ENCODE peak calls at places on chromosome 4, in seven cellular contexts. A, D, G, J, W, E and Y are unnamed samples.

GRCh38 chr4:5712517-5712916 is 1.5 kb downstream of the EVC start:
- DNase-seq in J (no peak), G (peak; percentile 36), W (no peak), A (peak; percentile 81), D (no peak), E (no peak), Y (peak; percentile 67)

GRCh38 chr4:19178835-19179234 is 1072.9 kb upstream of the SLIT2 start:
- DNase-seq in D (no peak), J (no peak), G (no peak), A (no peak), W (no peak), E (no peak), Y (no peak)

GRCh38 chr4:26426892-26427291 is 63.4 kb downstream of the CCKAR start:
- DNase-seq in E (no peak), J (no peak), D (no peak), W (no peak), A (no peak), G (no peak), Y (no peak)

GRCh38 chr4:55549888-55550287 is 3.2 kb upstream of the CLOCK start:
- DNase-seq in E (no peak), W (no peak), D (no peak), G (no peak), J (no peak), A (peak; percentile 92), Y (peak; percentile 60)

GRCh38 chr4:1473718-1474117 is 67.5 kb upstream of the NKX1-1 start:
- DNase-seq in A (no peak), E (peak; percentile 10), J (no peak), G (no peak), D (no peak), W (no peak), Y (no peak)

GRCh38 chr4:84491420-84491819 is 7.7 kb downstream of the NKX6-1 start:
- DNase-seq in D (no peak), E (no peak), J (no peak), G (no peak), W (no peak), A (no peak), Y (no peak)

GRCh38 chr4:113256946-113257345 is 207.5 kb downstream of the ANK2 start:
- DNase-seq in J (no peak), E (no peak), G (no peak), D (no peak), A (peak; percentile 8), W (no peak), Y (no peak)

GRCh38 chr4:89298160-89298559 is 9.4 kb downstream of the GPRIN3 start:
- DNase-seq in E (no peak), G (no peak), J (no peak), W (no peak), D (no peak), A (no peak), Y (no peak)

GRCh38 chr4:15920723-15921591 is 17.6 kb downstream of the FGFBP1 start:
- DNase-seq in G (peak; percentile 79), D (no peak), E (no peak), A (peak; percentile 99), J (no peak), W (no peak), Y (peak; percentile 96)

GRCh38 chr4:87051121-87051713 is 116.4 kb downstream of the AFF1 start:
- DNase-seq in W (no peak), E (no peak), G (peak; percentile 35), D (no peak), J (no peak), A (peak; percentile 56), Y (peak; percentile 26)

GRCh38 chr4:53786632-53787031 is 195.3 kb upstream of the LNX1 start:
- DNase-seq in D (no peak), J (no peak), A (peak; percentile 93), E (no peak), W (no peak), G (no peak), Y (peak; percentile 92)

GRCh38 chr4:7335363-7336066 is 99.2 kb downstream of the PSAPL1 start:
- DNase-seq in A (peak; percentile 4), G (peak; percentile 50), D (peak; percentile 56), J (peak; percentile 85), E (peak; percentile 89), W (peak; percentile 53), Y (peak; percentile 13)

GRCh38 chr4:8351931-8352367 is 82.4 kb downstream of the HTRA3 start:
- DNase-seq in D (no peak), E (no peak), W (no peak), A (peak; percentile 39), J (no peak), G (no peak), Y (no peak)

GRCh38 chr4:155960522-155960921 is 6.9 kb upstream of the CTSO start:
- DNase-seq in G (no peak), E (no peak), W (no peak), A (peak; percentile 61), J (no peak), D (no peak), Y (no peak)

GRCh38 chr4:119632216-119632615 is 3.6 kb upstream of the PDE5A start:
- DNase-seq in A (peak; percentile 85), W (no peak), J (no peak), D (no peak), G (peak; percentile 42), E (no peak), Y (peak; percentile 54)

GRCh38 chr4:123505457-123506310 is 109.1 kb downstream of the SPRY1 start:
- DNase-seq in G (peak; percentile 53), D (peak; percentile 82), W (peak; percentile 96), J (peak; percentile 97), A (peak; percentile 61), E (peak; percentile 98), Y (peak; percentile 62)

GRCh38 chr4:92163348-92163747 is 140.4 kb upstream of the GRID2 start:
- DNase-seq in J (peak; percentile 16), G (peak; percentile 12), D (no peak), A (peak; percentile 7), E (no peak), W (no peak), Y (no peak)

GRCh38 chr4:142156246-142156645 is 519.9 kb downstream of the IL15 start:
- DNase-seq in W (no peak), A (no peak), J (no peak), E (no peak), G (no peak), D (no peak), Y (no peak)

GRCh38 chr4:142155347-142155746 is 519.0 kb downstream of the IL15 start:
- DNase-seq in G (no peak), A (no peak), W (no peak), D (no peak), J (no peak), E (no peak), Y (no peak)

GRCh38 chr4:142144813-142145212 is 508.4 kb downstream of the IL15 start:
- DNase-seq in A (no peak), E (no peak), W (no peak), J (no peak), G (no peak), D (no peak), Y (no peak)

DNA sequence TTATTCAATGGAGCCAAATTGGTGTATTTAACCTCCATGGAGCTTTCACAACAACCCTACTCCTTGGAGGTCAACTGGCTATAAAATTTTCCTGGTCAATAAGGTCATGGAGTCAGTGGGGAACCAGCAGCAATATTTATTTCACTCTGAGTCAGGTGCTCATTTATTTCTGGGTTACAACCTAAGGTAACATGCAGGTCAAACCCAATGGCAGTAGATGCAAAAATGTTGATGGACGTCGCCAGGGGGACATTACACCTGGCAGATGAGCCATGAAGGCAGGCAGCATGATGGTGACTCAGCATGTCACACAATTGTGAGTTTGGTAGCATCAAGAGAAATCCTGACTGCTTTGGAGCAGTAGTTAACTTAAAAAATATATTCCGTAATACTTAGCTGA is 514.1 kb downstream of the IL15 start:
- DNase-seq in D (no peak), A (no peak), J (no peak), E (no peak), G (no peak), W (no peak), Y (no peak)
- H3K18ac ChIP-seq in D (no peak overlapping the region), A (no peak overlapping the region), J (no peak overlapping the region), E (no peak overlapping the region), G (no peak overlapping the region), W (no peak overlapping the region), Y (no peak overlapping the region)

GRCh38 chr4:104897297-104897645 is 249.4 kb upstream of the TET2 start:
- DNase-seq in W (no peak), D (no peak), J (no peak), A (no peak), G (no peak), E (no peak), Y (no peak)
- H3K18ac ChIP-seq in W (no peak overlapping the region), D (no peak overlapping the region), J (no peak overlapping the region), A (no peak overlapping the region), G (no peak overlapping the region), E (no peak overlapping the region), Y (no peak overlapping the region)

GRCh38 chr4:99235955-99236354 is 16.9 kb upstream of the ADH6 start:
- DNase-seq in G (peak; percentile 38), J (no peak), D (no peak), E (no peak), A (no peak), W (no peak), Y (no peak)

DNA sequence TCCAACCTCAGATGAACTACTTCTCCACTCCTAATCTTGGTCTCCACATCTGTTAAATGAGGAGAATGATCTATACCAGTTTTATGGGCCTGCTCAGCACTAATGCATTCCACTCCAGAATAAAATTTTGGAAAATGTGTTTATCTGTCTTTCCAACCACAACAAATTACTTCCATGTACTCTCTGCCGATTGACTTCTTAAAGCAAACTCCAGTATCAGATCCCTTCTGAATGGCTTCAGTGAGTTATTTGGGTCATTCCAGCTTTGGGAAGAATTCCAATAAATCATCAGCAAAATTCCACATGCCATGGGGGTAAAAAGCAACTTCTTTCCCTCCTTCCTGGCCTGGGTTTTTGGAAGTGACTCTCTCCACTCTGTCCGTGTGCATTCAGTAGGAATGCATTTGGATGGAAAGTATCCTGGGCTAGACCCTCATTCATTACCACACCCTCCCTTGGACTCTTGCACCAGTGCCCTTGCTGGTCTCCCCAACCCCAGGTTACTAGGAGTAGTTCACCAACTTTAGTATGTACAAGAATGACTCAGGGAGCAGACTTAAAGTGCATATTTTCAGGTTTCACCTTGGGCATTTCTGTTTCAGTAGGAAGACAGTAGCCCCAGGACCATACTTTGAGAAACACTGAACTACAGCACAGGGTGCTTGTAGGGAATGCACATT is 15.4 kb upstream of the ADH6 start:
- DNase-seq in G (peak; percentile 57), A (no peak), D (no peak), E (no peak), J (no peak), W (no peak), Y (no peak)
- H3K18ac ChIP-seq in G (no peak overlapping the region), A (no peak overlapping the region), D (no peak overlapping the region), E (no peak overlapping the region), J (no peak overlapping the region), W (no peak overlapping the region), Y (no peak overlapping the region)

GRCh38 chr4:94160774-94161173 is 46.9 kb upstream of the SMARCAD1 start:
- DNase-seq in D (no peak), A (no peak), G (no peak), W (no peak), E (no peak), J (no peak), Y (no peak)

GRCh38 chr4:94158883-94159282 is 48.8 kb upstream of the SMARCAD1 start:
- DNase-seq in E (no peak), A (no peak), D (no peak), W (no peak), G (no peak), J (peak; percentile 57), Y (no peak)

GRCh38 chr4:94152466-94152865 is 55.2 kb upstream of the SMARCAD1 start:
- DNase-seq in J (peak; percentile 92), G (no peak), A (no peak), E (no peak), W (no peak), D (no peak), Y (no peak)

GRCh38 chr4:94159790-94160189 is 47.9 kb upstream of the SMARCAD1 start:
- DNase-seq in D (no peak), J (no peak), E (no peak), G (no peak), W (no peak), A (no peak), Y (no peak)

GRCh38 chr4:94156816-94157215 is 50.8 kb upstream of the SMARCAD1 start:
- DNase-seq in W (no peak), A (no peak), D (no peak), E (no peak), G (no peak), J (no peak), Y (no peak)
- H3K18ac ChIP-seq in W (no peak overlapping the region), A (no peak overlapping the region), D (no peak overlapping the region), E (no peak overlapping the region), G (no peak overlapping the region), J (no peak overlapping the region), Y (no peak overlapping the region)